ENCODE peak calls at places on chromosomes 5 and 9, in four cellular contexts. One of them, this sample, is unnamed.

GRCh38 chr5:44663991-44664710 is 144.6 kb upstream of the MRPS30 start:
- DNase-seq in GM12878: no peak
- DNase-seq in K562: no peak
- DNase-seq in HepG2: no peak
- DNase-seq in this sample: no peak

GRCh38 chr9:2787065-2787464 is 56.8 kb downstream of the PUM3 start:
- DNase-seq in GM12878: no peak
- DNase-seq in K562: no peak
- DNase-seq in HepG2: no peak
- DNase-seq in this sample: no peak

GRCh38 chr9:6782981-6783380 is 25.2 kb downstream of the KDM4C start:
- DNase-seq in GM12878: no peak
- DNase-seq in K562: no peak
- DNase-seq in HepG2: no peak
- DNase-seq in this sample: no peak

GRCh38 chr5:179229331-179229761 is 115.9 kb downstream of the ADAMTS2 start:
- DNase-seq in GM12878: no peak
- DNase-seq in K562: no peak
- DNase-seq in HepG2: no peak
- DNase-seq in this sample: peak; percentile 7

GRCh38 chr5:154274828-154275185 is 84.3 kb downstream of the GALNT10 start:
- DNase-seq in GM12878: no peak
- DNase-seq in K562: no peak
- DNase-seq in HepG2: no peak
- DNase-seq in this sample: no peak

GRCh38 chr9:126329476-126330275 is 3.0 kb downstream of the MVB12B start:
- DNase-seq in GM12878: no peak
- DNase-seq in K562: no peak
- DNase-seq in HepG2: no peak
- DNase-seq in this sample: no peak

GRCh38 chr9:95793924-95794828 is 81.3 kb upstream of the ERCC6L2 start:
- DNase-seq in GM12878: no peak
- DNase-seq in K562: no peak
- DNase-seq in HepG2: no peak
- DNase-seq in this sample: no peak

GRCh38 chr5:37111426-37112382 is 137.5 kb downstream of the CPLANE1 start:
- DNase-seq in GM12878: peak; percentile 64
- DNase-seq in K562: no peak
- DNase-seq in HepG2: no peak
- DNase-seq in this sample: no peak

GRCh38 chr9:38090170-38090569 is 21.1 kb upstream of the SHB start:
- DNase-seq in GM12878: no peak
- DNase-seq in K562: no peak
- DNase-seq in HepG2: no peak
- DNase-seq in this sample: no peak

GRCh38 chr9:85020791-85021190 is 351.3 kb downstream of the NTRK2 start:
- DNase-seq in GM12878: no peak
- DNase-seq in K562: no peak
- DNase-seq in HepG2: no peak
- DNase-seq in this sample: no peak

GRCh38 chr5:179417696-179418095 is 72.4 kb upstream of the ADAMTS2 start:
- DNase-seq in GM12878: no peak
- DNase-seq in K562: no peak
- DNase-seq in HepG2: no peak
- DNase-seq in this sample: no peak

GRCh38 chr5:135156715-135157404 is 122.8 kb upstream of the PITX1 start:
- DNase-seq in GM12878: no peak
- DNase-seq in K562: no peak
- DNase-seq in HepG2: peak; percentile 98
- DNase-seq in this sample: no peak

GRCh38 chr9:2837915-2838314 is 6.0 kb downstream of the PUM3 start:
- DNase-seq in GM12878: no peak
- DNase-seq in K562: no peak
- DNase-seq in HepG2: no peak
- DNase-seq in this sample: no peak

GRCh38 chr9:130663258-130664171 is 879 bp upstream of the PRDM12 start:
- DNase-seq in GM12878: no peak
- DNase-seq in K562: no peak
- DNase-seq in HepG2: no peak
- DNase-seq in this sample: peak; percentile 62

GRCh38 chr5:79346420-79346824 is 110.5 kb downstream of the JMY start:
- DNase-seq in GM12878: no peak
- DNase-seq in K562: peak; percentile 65
- DNase-seq in HepG2: no peak
- DNase-seq in this sample: no peak

GRCh38 chr5:5335708-5336211 is 86.7 kb upstream of the ICE1 start:
- DNase-seq in GM12878: no peak
- DNase-seq in K562: no peak
- DNase-seq in HepG2: peak; percentile 70
- DNase-seq in this sample: no peak

GRCh38 chr9:77426712-77427111 is 221.4 kb downstream of the GNA14 start:
- DNase-seq in GM12878: no peak
- DNase-seq in K562: no peak
- DNase-seq in HepG2: no peak
- DNase-seq in this sample: no peak

GRCh38 chr5:67337751-67338150 is 141.2 kb upstream of the CD180 start:
- DNase-seq in GM12878: no peak
- DNase-seq in K562: no peak
- DNase-seq in HepG2: no peak
- DNase-seq in this sample: no peak
- TF ChIP-seq CREM in GM12878: no peak
- TF ChIP-seq CREM in K562: no peak
- TF ChIP-seq CREM in HepG2: no peak
- TF ChIP-seq CREM in this sample: no peak

GRCh38 chr5:58019614-58020013 is 440.3 kb downstream of the PLK2 start:
- DNase-seq in GM12878: no peak
- DNase-seq in K562: peak; percentile 8
- DNase-seq in HepG2: no peak
- DNase-seq in this sample: no peak

GRCh38 chr5:58025825-58026224 is 434.1 kb downstream of the PLK2 start:
- DNase-seq in GM12878: no peak
- DNase-seq in K562: no peak
- DNase-seq in HepG2: no peak
- DNase-seq in this sample: no peak

GRCh38 chr5:58021476-58021875 is 438.4 kb downstream of the PLK2 start:
- DNase-seq in GM12878: no peak
- DNase-seq in K562: no peak
- DNase-seq in HepG2: no peak
- DNase-seq in this sample: no peak

GRCh38 chr5:58024151-58024550 is 435.7 kb downstream of the PLK2 start:
- DNase-seq in GM12878: no peak
- DNase-seq in K562: no peak
- DNase-seq in HepG2: no peak
- DNase-seq in this sample: no peak

DNA sequence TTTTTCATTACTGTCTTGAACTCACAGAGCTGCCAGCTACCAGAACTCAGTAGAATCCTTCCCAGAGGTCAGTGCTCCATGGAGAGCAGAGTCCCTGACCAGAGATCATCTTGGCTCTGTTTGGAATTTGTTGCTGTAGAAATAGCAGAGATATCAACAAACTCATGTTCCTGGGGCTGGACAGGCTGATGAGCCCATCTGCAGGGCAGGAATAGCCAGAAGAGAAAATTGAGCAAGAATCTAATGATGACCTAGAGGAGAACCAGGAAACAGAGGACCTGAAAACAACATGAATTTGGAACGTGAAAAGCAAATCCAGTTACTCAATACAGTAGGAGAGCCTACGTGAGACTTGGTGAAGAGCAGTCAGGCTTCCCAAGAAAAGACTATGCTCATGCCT is 437.8 kb downstream of the PLK2 start:
- DNase-seq in GM12878: no peak
- DNase-seq in K562: no peak
- DNase-seq in HepG2: no peak
- DNase-seq in this sample: no peak
- TF ChIP-seq CREM in GM12878: no peak
- TF ChIP-seq CREM in K562: no peak
- TF ChIP-seq CREM in HepG2: no peak
- TF ChIP-seq CREM in this sample: no peak

GRCh38 chr5:165457854-165458481 is 1952.5 kb downstream of the MAT2B start:
- DNase-seq in GM12878: no peak
- DNase-seq in K562: peak; percentile 1
- DNase-seq in HepG2: no peak
- DNase-seq in this sample: peak; percentile 19
- TF ChIP-seq CREM in GM12878: no peak
- TF ChIP-seq CREM in K562: no peak
- TF ChIP-seq CREM in HepG2: no peak
- TF ChIP-seq CREM in this sample: no peak

GRCh38 chr9:23826120-23826629 is at the start of gene ELAVL2:
- DNase-seq in GM12878: peak; percentile 26
- DNase-seq in K562: no peak
- DNase-seq in HepG2: no peak
- DNase-seq in this sample: peak; percentile 98
- TF ChIP-seq CREM in GM12878: no peak
- TF ChIP-seq CREM in K562: no peak
- TF ChIP-seq CREM in HepG2: no peak
- TF ChIP-seq CREM in this sample: no peak

GRCh38 chr5:59758566-59758965 is 135.0 kb downstream of the PDE4D start:
- DNase-seq in GM12878: no peak
- DNase-seq in K562: no peak
- DNase-seq in HepG2: no peak
- DNase-seq in this sample: no peak

GRCh38 chr5:59756373-59757035 is 137.0 kb downstream of the PDE4D start:
- DNase-seq in GM12878: no peak
- DNase-seq in K562: no peak
- DNase-seq in HepG2: peak; percentile 75
- DNase-seq in this sample: no peak

GRCh38 chr5:59760798-59761348 is 132.7 kb downstream of the PDE4D start:
- DNase-seq in GM12878: no peak
- DNase-seq in K562: no peak
- DNase-seq in HepG2: no peak
- DNase-seq in this sample: no peak

GRCh38 chr5:59757442-59757841 is 136.1 kb downstream of the PDE4D start:
- DNase-seq in GM12878: no peak
- DNase-seq in K562: no peak
- DNase-seq in HepG2: no peak
- DNase-seq in this sample: no peak

DNA sequence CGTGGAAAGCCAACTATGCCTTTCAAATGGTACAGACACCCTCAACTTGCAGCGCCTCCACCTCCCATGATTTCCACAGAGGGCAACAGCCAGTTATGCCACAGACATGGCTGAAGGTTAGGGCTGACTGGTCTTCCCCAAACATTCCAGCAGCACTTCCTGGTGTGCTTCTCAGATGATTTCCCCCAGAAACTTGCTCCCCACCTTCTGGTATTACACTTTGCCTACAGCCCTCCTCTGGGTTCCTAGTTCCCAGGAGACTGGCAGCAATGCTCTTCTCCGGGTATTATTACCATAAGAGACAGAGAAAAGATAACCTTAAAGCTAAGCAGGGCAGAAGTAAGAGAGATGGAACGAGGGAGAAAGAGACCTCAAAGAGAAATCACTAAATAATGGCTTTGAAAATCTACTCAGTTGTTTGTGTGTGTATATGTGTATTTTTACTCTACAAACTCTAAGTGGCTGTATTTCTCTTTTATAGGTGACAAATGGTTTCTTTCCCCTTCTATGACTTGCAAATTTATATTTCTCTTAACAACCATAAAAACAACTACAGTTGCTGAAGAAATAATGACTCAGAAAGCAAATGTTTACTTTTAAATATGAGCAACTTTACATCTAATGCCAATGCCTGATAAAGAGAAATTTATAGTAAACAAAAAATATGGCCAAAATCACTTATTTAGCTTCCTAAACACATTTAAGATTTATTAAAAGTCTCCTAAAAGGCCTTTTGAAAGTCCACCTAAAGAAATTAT is 133.7 kb downstream of the PDE4D start:
- DNase-seq in GM12878: no peak
- DNase-seq in K562: no peak
- DNase-seq in HepG2: no peak
- DNase-seq in this sample: no peak
- TF ChIP-seq CREM in GM12878: no peak
- TF ChIP-seq CREM in K562: no peak
- TF ChIP-seq CREM in HepG2: no peak
- TF ChIP-seq CREM in this sample: no peak

GRCh38 chr9:92501671-92502393 is 19.5 kb upstream of the ASPN start:
- DNase-seq in GM12878: no peak
- DNase-seq in K562: peak; percentile 51
- DNase-seq in HepG2: peak; percentile 46
- DNase-seq in this sample: peak; percentile 44
- TF ChIP-seq CREM in GM12878: no peak
- TF ChIP-seq CREM in K562: no peak
- TF ChIP-seq CREM in HepG2: no peak
- TF ChIP-seq CREM in this sample: no peak

GRCh38 chr5:168979140-168979539 is 321.8 kb downstream of the SLIT3 start:
- DNase-seq in GM12878: no peak
- DNase-seq in K562: no peak
- DNase-seq in HepG2: no peak
- DNase-seq in this sample: no peak

GRCh38 chr5:168988699-168989098 is 312.2 kb downstream of the SLIT3 start:
- DNase-seq in GM12878: no peak
- DNase-seq in K562: no peak
- DNase-seq in HepG2: no peak
- DNase-seq in this sample: no peak

GRCh38 chr5:168987540-168988300 is 313.2 kb downstream of the SLIT3 start:
- DNase-seq in GM12878: no peak
- DNase-seq in K562: peak; percentile 64
- DNase-seq in HepG2: peak; percentile 43
- DNase-seq in this sample: peak; percentile 88

GRCh38 chr5:168985454-168985853 is 315.5 kb downstream of the SLIT3 start:
- DNase-seq in GM12878: no peak
- DNase-seq in K562: no peak
- DNase-seq in HepG2: no peak
- DNase-seq in this sample: peak; percentile 41

GRCh38 chr5:168984135-168984675 is 316.7 kb downstream of the SLIT3 start:
- DNase-seq in GM12878: no peak
- DNase-seq in K562: no peak
- DNase-seq in HepG2: no peak
- DNase-seq in this sample: no peak
- TF ChIP-seq CREM in GM12878: no peak
- TF ChIP-seq CREM in K562: no peak
- TF ChIP-seq CREM in HepG2: no peak
- TF ChIP-seq CREM in this sample: no peak

DNA sequence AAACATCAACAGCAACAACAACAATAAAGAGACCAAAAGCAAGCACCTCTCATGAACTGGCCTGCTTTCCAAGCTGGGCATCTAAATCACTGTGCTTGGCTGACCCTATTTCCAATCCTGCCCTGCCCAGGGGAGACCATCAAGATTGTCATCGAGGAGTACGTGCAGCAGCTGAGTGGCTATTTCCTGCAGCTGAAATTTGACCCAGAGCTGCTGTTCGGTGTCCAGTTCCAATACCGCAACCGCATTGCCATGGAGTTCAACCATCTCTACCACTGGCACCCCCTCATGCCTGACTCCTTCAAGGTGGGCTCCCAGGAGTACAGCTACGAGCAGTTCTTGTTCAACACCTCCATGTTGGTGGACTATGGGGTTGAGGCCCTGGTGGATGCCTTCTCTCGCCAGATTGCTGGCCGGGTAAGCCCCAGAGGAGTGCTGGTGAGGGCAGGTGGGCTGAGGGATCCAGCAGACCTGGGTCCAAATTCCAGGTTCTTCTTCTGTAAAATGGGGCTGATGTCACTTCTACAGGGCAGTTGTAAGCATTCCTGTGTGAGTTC is 15.6 kb downstream of the PTGS1 start:
- DNase-seq in GM12878: no peak
- DNase-seq in K562: no peak
- DNase-seq in HepG2: no peak
- DNase-seq in this sample: no peak
- TF ChIP-seq CREM in GM12878: no peak
- TF ChIP-seq CREM in K562: no peak
- TF ChIP-seq CREM in HepG2: no peak
- TF ChIP-seq CREM in this sample: no peak

This sample was measured in WTC11.